ENCODE peak calls at places on chromosomes 2 and 18, in eight cellular contexts. One of them, this sample, is unnamed.
A peak's percentile ranks its signal among the peaks of the same experiment; 100 is the strongest.

GRCh38 chr18:13147146-13147545 is 71.4 kb upstream of the LDLRAD4 start:
- DNase-seq in endothelial cell of umbilical vein: no peak
- DNase-seq in GM12891: no peak
- DNase-seq in stomach: no peak
- DNase-seq in HepG2: peak; percentile 47
- DNase-seq in prostate gland: no peak
- DNase-seq in GM23338: no peak
- DNase-seq in GM12878: no peak
- DNase-seq in this sample: no peak

GRCh38 chr18:23547806-23548205 is 38.5 kb downstream of the NPC1 start:
- DNase-seq in endothelial cell of umbilical vein: no peak
- DNase-seq in GM12891: no peak
- DNase-seq in stomach: no peak
- DNase-seq in HepG2: peak; percentile 35
- DNase-seq in prostate gland: no peak
- DNase-seq in GM23338: no peak
- DNase-seq in GM12878: no peak
- DNase-seq in this sample: no peak

GRCh38 chr2:85888020-85888744 is 608 bp downstream of the ST3GAL5 start:
- DNase-seq in endothelial cell of umbilical vein: peak; percentile 35
- DNase-seq in GM12891: peak; percentile 25
- DNase-seq in stomach: no peak
- DNase-seq in HepG2: no peak
- DNase-seq in prostate gland: no peak
- DNase-seq in GM23338: peak; percentile 59
- DNase-seq in GM12878: no peak
- DNase-seq in this sample: no peak

GRCh38 chr2:42136832-42137821 is 32.0 kb upstream of the EML4 start:
- DNase-seq in endothelial cell of umbilical vein: no peak
- DNase-seq in GM12891: no peak
- DNase-seq in stomach: no peak
- DNase-seq in HepG2: peak; percentile 90
- DNase-seq in prostate gland: no peak
- DNase-seq in GM23338: no peak
- DNase-seq in GM12878: no peak
- DNase-seq in this sample: no peak

GRCh38 chr2:230749111-230749510 is 36.5 kb downstream of the CAB39 start:
- DNase-seq in endothelial cell of umbilical vein: no peak
- DNase-seq in GM12891: no peak
- DNase-seq in stomach: no peak
- DNase-seq in HepG2: no peak
- DNase-seq in prostate gland: no peak
- DNase-seq in GM23338: no peak
- DNase-seq in GM12878: no peak
- DNase-seq in this sample: no peak

GRCh38 chr2:165876269-165876668 is 77.3 kb downstream of the TTC21B start:
- DNase-seq in endothelial cell of umbilical vein: no peak
- DNase-seq in GM12891: no peak
- DNase-seq in stomach: no peak
- DNase-seq in HepG2: no peak
- DNase-seq in prostate gland: no peak
- DNase-seq in GM23338: no peak
- DNase-seq in GM12878: no peak
- DNase-seq in this sample: no peak

GRCh38 chr2:232330068-232330999 is 48.2 kb upstream of the ALPP start:
- DNase-seq in endothelial cell of umbilical vein: no peak
- DNase-seq in GM12891: no peak
- DNase-seq in stomach: no peak
- DNase-seq in HepG2: no peak
- DNase-seq in prostate gland: no peak
- DNase-seq in GM23338: peak; percentile 83
- DNase-seq in GM12878: no peak
- DNase-seq in this sample: no peak

GRCh38 chr2:27356056-27356381 is 545 bp downstream of the GTF3C2 start:
- DNase-seq in endothelial cell of umbilical vein: peak; percentile 77
- DNase-seq in GM12891: no peak
- DNase-seq in stomach: peak; percentile 43
- DNase-seq in HepG2: peak; percentile 80
- DNase-seq in prostate gland: no peak
- DNase-seq in GM23338: peak; percentile 75
- DNase-seq in GM12878: no peak
- DNase-seq in this sample: peak; percentile 44

GRCh38 chr2:240551288-240551687 is 6.5 kb downstream of the ANKMY1 start:
- DNase-seq in endothelial cell of umbilical vein: no peak
- DNase-seq in GM12891: no peak
- DNase-seq in stomach: no peak
- DNase-seq in HepG2: no peak
- DNase-seq in prostate gland: no peak
- DNase-seq in GM23338: no peak
- DNase-seq in GM12878: no peak
- DNase-seq in this sample: no peak

GRCh38 chr2:227817940-227818568 is 4.4 kb downstream of the CCL20 start:
- DNase-seq in endothelial cell of umbilical vein: peak; percentile 98
- DNase-seq in GM12891: no peak
- DNase-seq in stomach: peak; percentile 90
- DNase-seq in HepG2: peak; percentile 95
- DNase-seq in prostate gland: peak; percentile 50
- DNase-seq in GM23338: peak; percentile 27
- DNase-seq in GM12878: peak; percentile 45
- DNase-seq in this sample: peak; percentile 59
- TF ChIP-seq POLR2AphosphoS5 in endothelial cell of umbilical vein: peak; percentile 95
- TF ChIP-seq POLR2AphosphoS5 in GM12891: no peak
- TF ChIP-seq POLR2AphosphoS5 in stomach: peak; percentile 68
- TF ChIP-seq POLR2AphosphoS5 in HepG2: peak; percentile 65
- TF ChIP-seq POLR2AphosphoS5 in prostate gland: peak; percentile 30
- TF ChIP-seq POLR2AphosphoS5 in GM23338: no peak
- TF ChIP-seq POLR2AphosphoS5 in GM12878: no peak
- TF ChIP-seq POLR2AphosphoS5 in this sample: no peak

GRCh38 chr2:133862400-133862977 is 294.2 kb upstream of the NCKAP5 start:
- DNase-seq in endothelial cell of umbilical vein: no peak
- DNase-seq in GM12891: no peak
- DNase-seq in stomach: no peak
- DNase-seq in HepG2: no peak
- DNase-seq in prostate gland: no peak
- DNase-seq in GM23338: no peak
- DNase-seq in GM12878: no peak
- DNase-seq in this sample: no peak

GRCh38 chr2:133865141-133865540 is 296.9 kb upstream of the NCKAP5 start:
- DNase-seq in endothelial cell of umbilical vein: no peak
- DNase-seq in GM12891: no peak
- DNase-seq in stomach: no peak
- DNase-seq in HepG2: no peak
- DNase-seq in prostate gland: no peak
- DNase-seq in GM23338: no peak
- DNase-seq in GM12878: no peak
- DNase-seq in this sample: no peak

GRCh38 chr2:133863106-133863800 is 295.0 kb upstream of the NCKAP5 start:
- DNase-seq in endothelial cell of umbilical vein: no peak
- DNase-seq in GM12891: no peak
- DNase-seq in stomach: no peak
- DNase-seq in HepG2: no peak
- DNase-seq in prostate gland: no peak
- DNase-seq in GM23338: no peak
- DNase-seq in GM12878: no peak
- DNase-seq in this sample: no peak

GRCh38 chr2:133871810-133872209 is 303.5 kb upstream of the NCKAP5 start:
- DNase-seq in endothelial cell of umbilical vein: no peak
- DNase-seq in GM12891: no peak
- DNase-seq in stomach: no peak
- DNase-seq in HepG2: no peak
- DNase-seq in prostate gland: no peak
- DNase-seq in GM23338: no peak
- DNase-seq in GM12878: no peak
- DNase-seq in this sample: no peak

DNA sequence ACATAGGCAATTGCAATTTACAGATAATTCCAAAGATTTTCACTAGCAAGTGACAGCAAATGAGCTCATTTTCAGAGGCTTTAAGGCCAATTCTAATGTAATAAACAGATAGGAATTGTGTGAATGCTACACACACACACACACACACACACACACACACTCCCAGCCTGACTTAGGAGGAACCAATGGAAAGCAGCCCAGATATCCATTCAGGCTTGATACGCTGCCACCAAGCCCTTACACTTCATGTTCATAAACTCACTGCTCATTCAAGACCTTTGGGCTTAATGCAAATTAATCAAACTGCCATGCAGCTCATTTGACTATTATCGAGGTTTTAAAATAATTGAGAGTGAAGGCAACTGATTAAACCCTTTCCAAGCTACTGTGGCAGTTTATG is 298.9 kb upstream of the NCKAP5 start:
- DNase-seq in endothelial cell of umbilical vein: no peak
- DNase-seq in GM12891: no peak
- DNase-seq in stomach: no peak
- DNase-seq in HepG2: no peak
- DNase-seq in prostate gland: no peak
- DNase-seq in GM23338: no peak
- DNase-seq in GM12878: no peak
- DNase-seq in this sample: no peak
- TF ChIP-seq POLR2AphosphoS5 in endothelial cell of umbilical vein: no peak
- TF ChIP-seq POLR2AphosphoS5 in GM12891: no peak
- TF ChIP-seq POLR2AphosphoS5 in stomach: no peak
- TF ChIP-seq POLR2AphosphoS5 in HepG2: no peak
- TF ChIP-seq POLR2AphosphoS5 in prostate gland: no peak
- TF ChIP-seq POLR2AphosphoS5 in GM23338: no peak
- TF ChIP-seq POLR2AphosphoS5 in GM12878: no peak
- TF ChIP-seq POLR2AphosphoS5 in this sample: no peak

DNA sequence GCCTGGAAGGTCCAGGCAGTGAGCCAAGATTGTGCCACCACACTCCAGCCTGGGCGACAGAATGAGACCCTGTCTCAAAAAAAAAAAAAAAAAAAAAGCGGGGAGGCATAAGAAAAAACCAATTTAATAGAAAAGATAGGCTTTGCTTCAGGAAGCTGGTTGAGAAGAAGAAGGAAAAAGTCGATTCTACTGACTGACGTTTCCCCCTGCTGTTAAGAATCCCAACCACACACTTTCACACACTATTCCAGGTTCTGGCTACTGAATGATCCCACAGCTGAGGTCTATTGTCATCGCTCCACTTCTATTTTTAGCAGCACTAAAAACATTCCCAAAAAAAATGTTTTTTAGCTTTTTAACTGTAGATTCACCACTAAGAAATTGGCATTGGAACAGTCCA is 6.7 kb upstream of the CHCHD5 start:
- DNase-seq in endothelial cell of umbilical vein: no peak
- DNase-seq in GM12891: no peak
- DNase-seq in stomach: no peak
- DNase-seq in HepG2: no peak
- DNase-seq in prostate gland: no peak
- DNase-seq in GM23338: peak; percentile 57
- DNase-seq in GM12878: no peak
- DNase-seq in this sample: no peak
- TF ChIP-seq POLR2AphosphoS5 in endothelial cell of umbilical vein: no peak
- TF ChIP-seq POLR2AphosphoS5 in GM12891: no peak
- TF ChIP-seq POLR2AphosphoS5 in stomach: no peak
- TF ChIP-seq POLR2AphosphoS5 in HepG2: no peak
- TF ChIP-seq POLR2AphosphoS5 in prostate gland: no peak
- TF ChIP-seq POLR2AphosphoS5 in GM23338: no peak
- TF ChIP-seq POLR2AphosphoS5 in GM12878: no peak
- TF ChIP-seq POLR2AphosphoS5 in this sample: no peak

GRCh38 chr18:30568333-30568732 is 474.2 kb downstream of the DSC3 start:
- DNase-seq in endothelial cell of umbilical vein: no peak
- DNase-seq in GM12891: no peak
- DNase-seq in stomach: no peak
- DNase-seq in HepG2: no peak
- DNase-seq in prostate gland: no peak
- DNase-seq in GM23338: no peak
- DNase-seq in GM12878: no peak
- DNase-seq in this sample: no peak
- TF ChIP-seq POLR2AphosphoS5 in endothelial cell of umbilical vein: no peak
- TF ChIP-seq POLR2AphosphoS5 in GM12891: no peak
- TF ChIP-seq POLR2AphosphoS5 in stomach: no peak
- TF ChIP-seq POLR2AphosphoS5 in HepG2: no peak
- TF ChIP-seq POLR2AphosphoS5 in prostate gland: no peak
- TF ChIP-seq POLR2AphosphoS5 in GM23338: no peak
- TF ChIP-seq POLR2AphosphoS5 in GM12878: no peak
- TF ChIP-seq POLR2AphosphoS5 in this sample: no peak

GRCh38 chr2:241943961-241944575 is 74.5 kb downstream of the RTP5 start:
- DNase-seq in endothelial cell of umbilical vein: no peak
- DNase-seq in GM12891: no peak
- DNase-seq in stomach: no peak
- DNase-seq in HepG2: no peak
- DNase-seq in prostate gland: no peak
- DNase-seq in GM23338: no peak
- DNase-seq in GM12878: no peak
- DNase-seq in this sample: no peak
- TF ChIP-seq POLR2AphosphoS5 in endothelial cell of umbilical vein: no peak
- TF ChIP-seq POLR2AphosphoS5 in GM12891: no peak
- TF ChIP-seq POLR2AphosphoS5 in stomach: no peak
- TF ChIP-seq POLR2AphosphoS5 in HepG2: no peak
- TF ChIP-seq POLR2AphosphoS5 in prostate gland: no peak
- TF ChIP-seq POLR2AphosphoS5 in GM23338: no peak
- TF ChIP-seq POLR2AphosphoS5 in GM12878: no peak
- TF ChIP-seq POLR2AphosphoS5 in this sample: no peak

GRCh38 chr2:70144443-70145167 is 46.2 kb downstream of the C2orf42 start:
- DNase-seq in endothelial cell of umbilical vein: no peak
- DNase-seq in GM12891: no peak
- DNase-seq in stomach: no peak
- DNase-seq in HepG2: no peak
- DNase-seq in prostate gland: no peak
- DNase-seq in GM23338: no peak
- DNase-seq in GM12878: no peak
- DNase-seq in this sample: no peak

GRCh38 chr2:70141754-70142589 is 48.8 kb downstream of the C2orf42 start:
- DNase-seq in endothelial cell of umbilical vein: peak; percentile 61
- DNase-seq in GM12891: no peak
- DNase-seq in stomach: peak; percentile 80
- DNase-seq in HepG2: peak; percentile 67
- DNase-seq in prostate gland: no peak
- DNase-seq in GM23338: peak; percentile 78
- DNase-seq in GM12878: no peak
- DNase-seq in this sample: peak; percentile 35

GRCh38 chr2:70145168-70145538 is 45.7 kb downstream of the C2orf42 start:
- DNase-seq in endothelial cell of umbilical vein: no peak
- DNase-seq in GM12891: no peak
- DNase-seq in stomach: no peak
- DNase-seq in HepG2: no peak
- DNase-seq in prostate gland: no peak
- DNase-seq in GM23338: no peak
- DNase-seq in GM12878: no peak
- DNase-seq in this sample: no peak

GRCh38 chr2:70142590-70143313 is 48.1 kb downstream of the C2orf42 start:
- DNase-seq in endothelial cell of umbilical vein: peak; percentile 100
- DNase-seq in GM12891: peak; percentile 87
- DNase-seq in stomach: peak; percentile 100
- DNase-seq in HepG2: peak; percentile 99
- DNase-seq in prostate gland: peak; percentile 99
- DNase-seq in GM23338: peak; percentile 100
- DNase-seq in GM12878: peak; percentile 98
- DNase-seq in this sample: peak; percentile 99

GRCh38 chr2:70143314-70144150 is 47.3 kb downstream of the C2orf42 start:
- DNase-seq in endothelial cell of umbilical vein: peak; percentile 78
- DNase-seq in GM12891: no peak
- DNase-seq in stomach: peak; percentile 60
- DNase-seq in HepG2: peak; percentile 74
- DNase-seq in prostate gland: peak; percentile 65
- DNase-seq in GM23338: peak; percentile 34
- DNase-seq in GM12878: no peak
- DNase-seq in this sample: peak; percentile 70
- TF ChIP-seq POLR2AphosphoS5 in endothelial cell of umbilical vein: no peak
- TF ChIP-seq POLR2AphosphoS5 in GM12891: peak; percentile 64
- TF ChIP-seq POLR2AphosphoS5 in stomach: peak; percentile 55
- TF ChIP-seq POLR2AphosphoS5 in HepG2: peak; percentile 89
- TF ChIP-seq POLR2AphosphoS5 in prostate gland: peak; percentile 38
- TF ChIP-seq POLR2AphosphoS5 in GM23338: peak; percentile 28
- TF ChIP-seq POLR2AphosphoS5 in GM12878: no peak
- TF ChIP-seq POLR2AphosphoS5 in this sample: no peak

This sample was measured in breast epithelium.